ENCODE peak calls at places on chromosome 20, in six cellular contexts. P, W, Q, V, D and S are unnamed samples.

GRCh38 chr20:51801220-51801991 is 915 bp downstream of the SALL4 start:
- DNase-seq in P (no peak), W (no peak), Q (no peak), V (no peak), D (no peak), S (no peak)

GRCh38 chr20:24767623-24768100 is 181.4 kb upstream of the CST7 start:
- DNase-seq in P (no peak), W (no peak), Q (no peak), V (no peak), D (no peak), S (no peak)

GRCh38 chr20:44908987-44909871 is 631 bp upstream of the PABPC1L start:
- DNase-seq in P (no peak), W (no peak), Q (no peak), V (no peak), D (no peak), S (no peak)

GRCh38 chr20:48175261-48175660 is 390.0 kb upstream of the SULF2 start:
- DNase-seq in P (no peak), W (no peak), Q (no peak), V (no peak), D (no peak), S (no peak)

GRCh38 chr20:12965212-12965879 is 43.4 kb upstream of the SPTLC3 start:
- DNase-seq in P (no peak), W (no peak), Q (no peak), V (no peak), D (no peak), S (no peak)

GRCh38 chr20:20624914-20625313 is 87.5 kb downstream of the RALGAPA2 start:
- DNase-seq in P (no peak), W (no peak), Q (no peak), V (no peak), D (no peak), S (no peak)

GRCh38 chr20:1711826-1712601 is 54.4 kb upstream of the SIRPG start:
- DNase-seq in P (no peak), W (no peak), Q (no peak), V (no peak), D (no peak), S (no peak)

GRCh38 chr20:38222231-38222922 is 38.2 kb downstream of the KIAA1755 start:
- DNase-seq in P (peak), W (peak), Q (peak), V (peak), D (peak), S (peak)

GRCh38 chr20:57657537-57658446 is 37.6 kb upstream of the ZBP1 start:
- DNase-seq in P (peak), W (peak), Q (no peak), V (peak), D (no peak), S (no peak)

GRCh38 chr20:38550274-38550673 is 30.7 kb upstream of the ADIG start:
- DNase-seq in P (no peak), W (no peak), Q (no peak), V (no peak), D (no peak), S (no peak)

GRCh38 chr20:13777171-13777601 is 7.5 kb downstream of the ESF1 start:
- DNase-seq in P (no peak), W (no peak), Q (peak), V (no peak), D (peak), S (no peak)

GRCh38 chr20:51541189-51542032 is 1.1 kb downstream of the NFATC2 start:
- DNase-seq in P (peak), W (peak), Q (peak), V (peak), D (peak), S (no peak)

GRCh38 chr20:22723659-22724058 is 139.3 kb upstream of the FOXA2 start:
- DNase-seq in P (no peak), W (no peak), Q (peak), V (no peak), D (no peak), S (no peak)

GRCh38 chr20:33882018-33882417 is 70.9 kb downstream of the CHMP4B start:
- DNase-seq in P (no peak), W (no peak), Q (no peak), V (no peak), D (no peak), S (no peak)

GRCh38 chr20:43947316-43947710 is 32.7 kb downstream of the TOX2 start:
- DNase-seq in P (no peak), W (no peak), Q (no peak), V (no peak), D (no peak), S (no peak)

GRCh38 chr20:20373046-20373706 is 5.3 kb downstream of the INSM1 start:
- DNase-seq in P (no peak), W (no peak), Q (no peak), V (no peak), D (peak), S (no peak)

GRCh38 chr20:35823937-35824336 is 52.1 kb downstream of the PHF20 start:
- DNase-seq in P (no peak), W (no peak), Q (peak), V (no peak), D (peak), S (no peak)

GRCh38 chr20:64077876-64078551 is 1.3 kb downstream of the RGS19 start:
- DNase-seq in P (no peak), W (peak), Q (no peak), V (peak), D (no peak), S (no peak)

GRCh38 chr20:44028341-44028715 is 113.7 kb downstream of the TOX2 start:
- DNase-seq in P (no peak), W (no peak), Q (peak), V (no peak), D (peak), S (no peak)

GRCh38 chr20:6053776-6054688 is at the start of gene LRRN4:
- DNase-seq in P (no peak), W (no peak), Q (no peak), V (no peak), D (peak), S (no peak)

DNA sequence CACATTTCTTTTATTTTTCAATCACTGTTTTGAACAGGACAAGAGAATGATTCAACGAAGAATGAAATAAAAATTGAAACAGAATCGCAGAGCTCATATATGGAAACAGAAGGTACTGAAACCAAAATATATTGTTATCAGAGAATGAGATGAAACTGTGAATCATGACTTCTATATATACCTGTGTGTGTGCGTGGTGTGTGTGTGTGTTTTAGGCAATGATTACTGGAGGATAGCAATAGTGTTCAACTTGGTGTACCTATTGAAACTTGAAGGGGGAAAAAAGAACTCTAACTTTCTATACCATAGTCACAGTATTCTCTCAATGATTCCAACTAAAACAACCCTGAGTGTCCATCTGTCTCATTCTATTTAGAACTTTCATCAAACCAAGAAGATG is 586.6 kb downstream of the KIF16B start:
- DNase-seq in P (no peak), W (no peak), Q (no peak), V (no peak), D (no peak), S (no peak)
- H3K4me3 ChIP-seq in P (no peak), W (no peak), Q (no peak), V (no peak), D (no peak), S (no peak)

DNA sequence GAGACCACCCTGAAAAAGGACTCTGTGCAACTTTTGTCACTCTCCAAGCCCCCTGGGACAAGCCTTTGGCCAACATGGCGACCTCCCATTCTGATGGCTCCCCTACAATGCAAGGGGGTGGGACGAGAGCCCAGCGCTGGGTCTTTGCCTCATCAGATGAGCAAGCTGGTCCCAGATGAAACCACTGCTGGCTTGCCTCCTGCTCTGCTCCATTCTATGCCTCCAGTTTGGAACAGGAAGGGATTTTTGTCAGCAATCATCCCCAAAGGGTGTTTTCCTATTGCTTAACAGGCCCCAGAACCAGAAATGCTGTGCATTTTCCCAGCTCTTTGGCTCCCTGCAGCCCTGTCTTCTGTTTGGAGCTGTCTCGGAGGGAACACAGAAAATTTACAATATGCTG is 412.7 kb downstream of the MAFB start:
- DNase-seq in P (no peak), W (peak), Q (no peak), V (no peak), D (no peak), S (no peak)
- H3K4me3 ChIP-seq in P (no peak), W (no peak), Q (no peak), V (no peak), D (no peak), S (no peak)

DNA sequence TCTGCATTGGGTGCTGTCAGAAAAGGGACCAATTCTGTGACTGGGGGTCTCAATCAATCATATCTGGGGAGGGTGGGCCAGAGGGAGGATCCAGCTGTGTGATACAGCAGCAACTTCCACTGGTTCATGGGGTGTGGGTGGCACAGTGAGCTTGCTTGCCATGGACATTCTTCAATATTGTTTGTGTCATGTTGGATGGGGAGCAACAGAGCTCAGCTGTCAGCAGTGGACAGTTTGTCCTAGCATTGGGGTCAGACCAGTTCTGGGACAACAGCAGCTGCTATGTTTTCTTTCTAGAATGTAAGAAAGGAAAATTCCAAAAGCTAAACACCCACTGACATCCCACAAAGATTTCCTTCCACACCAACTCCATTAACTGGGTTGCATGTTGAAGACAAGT is 221.9 kb upstream of the CDH4 start:
- DNase-seq in P (no peak), W (no peak), Q (no peak), V (no peak), D (no peak), S (no peak)
- H3K4me3 ChIP-seq in P (no peak), W (no peak), Q (no peak), V (no peak), D (no peak), S (no peak)

DNA sequence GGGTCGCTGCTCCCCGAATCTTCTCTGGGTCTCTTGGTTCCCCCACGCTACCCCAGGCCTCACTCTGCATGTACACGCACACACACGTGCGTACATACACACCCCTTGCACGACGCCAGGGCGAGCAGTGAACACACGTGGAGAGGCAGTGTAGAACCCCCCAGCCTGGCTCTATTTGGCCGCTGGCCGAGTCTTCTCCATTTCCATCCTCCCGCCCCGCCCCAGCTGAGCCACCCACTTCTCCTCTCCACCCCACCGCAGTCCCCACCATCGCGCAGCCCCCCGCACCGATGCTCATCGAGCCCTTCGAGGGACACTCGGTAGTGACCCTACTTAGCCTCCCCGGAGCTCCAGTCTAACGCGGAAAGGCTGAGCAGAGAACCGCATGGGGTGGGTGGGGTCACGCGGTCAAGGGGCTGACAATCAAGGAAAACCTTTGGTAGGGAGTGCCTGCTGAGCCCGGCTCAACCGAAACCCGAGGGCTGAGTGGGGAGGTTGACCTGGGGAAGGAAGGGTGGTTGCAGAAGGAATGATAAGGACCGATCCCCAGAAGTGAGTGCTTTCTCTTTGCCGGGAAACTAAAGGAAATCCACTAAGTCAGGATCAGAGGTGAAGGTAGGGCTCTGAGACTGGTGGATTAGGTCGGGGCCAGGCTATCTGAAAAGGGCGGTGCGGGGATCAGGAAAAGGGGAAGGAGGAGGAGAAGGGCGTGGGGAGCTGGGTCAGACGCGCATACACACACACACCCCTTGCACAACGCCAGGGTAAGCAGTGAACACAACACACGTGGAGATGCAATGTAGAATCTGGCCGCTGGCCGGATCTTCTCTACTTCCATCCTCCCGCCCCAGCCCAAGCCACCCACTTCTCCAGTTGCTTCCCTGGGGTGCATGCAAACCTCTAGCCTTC is 49.8 kb downstream of the CPXM1 start:
- DNase-seq in P (no peak), W (peak), Q (peak), V (no peak), D (peak), S (no peak)
- H3K4me3 ChIP-seq in P (peak), W (peak), Q (no peak), V (peak), D (no peak), S (peak)

DNA sequence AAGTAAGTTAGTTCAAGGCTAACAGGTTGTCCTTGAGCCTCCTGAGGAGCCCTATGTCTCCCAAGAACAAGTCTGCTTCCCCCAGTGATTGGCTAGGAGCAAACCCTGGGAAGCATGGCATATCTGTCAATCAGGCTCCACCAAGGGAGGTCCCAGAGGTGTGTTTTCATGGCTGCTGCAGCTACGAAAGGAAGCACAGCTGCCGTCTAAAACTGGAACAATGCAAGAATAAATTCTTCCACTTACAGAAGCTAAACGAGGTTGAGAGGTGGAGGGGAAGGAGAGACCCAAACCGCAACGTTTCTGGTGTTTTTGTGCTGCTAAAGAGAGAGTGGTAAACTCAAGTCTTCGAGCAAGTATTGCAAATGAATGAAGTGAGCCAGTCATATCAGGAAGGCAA is 4.9 kb upstream of the PTGIS start:
- DNase-seq in P (no peak), W (no peak), Q (no peak), V (no peak), D (no peak), S (no peak)
- H3K4me3 ChIP-seq in P (no peak), W (no peak), Q (no peak), V (no peak), D (no peak), S (no peak)